ENCODE peak calls at places on chromosomes 3 and 15, in four cellular contexts. C, N, P and K are unnamed samples.
A peak's percentile ranks its signal among the peaks of the same experiment; 100 is the strongest.

GRCh38 chr3:124492824-124493223 is 237.4 kb upstream of the UMPS start:
- DNase-seq in N (no peak), C (peak; percentile 30), P (peak; percentile 58), K (peak; percentile 35)

GRCh38 chr3:117844676-117845075 is 1135.1 kb downstream of the TUSC7 start:
- DNase-seq in C (no peak), N (no peak), P (no peak), K (no peak)

GRCh38 chr3:141049681-141050080 is 1.5 kb upstream of the SPSB4 start:
- DNase-seq in N (peak; percentile 51), P (peak; percentile 46), C (no peak), K (no peak)

GRCh38 chr3:197880361-197881339 is 69.3 kb upstream of the RPL35A start:
- DNase-seq in C (no peak), N (peak; percentile 15), P (no peak), K (no peak)

GRCh38 chr3:161423911-161424522 is 52.7 kb upstream of the SPTSSB start:
- DNase-seq in C (peak; percentile 48), N (peak; percentile 31), P (no peak), K (no peak)

GRCh38 chr3:99487894-99488293 is 150.5 kb upstream of the COL8A1 start:
- DNase-seq in N (no peak), C (no peak), P (no peak), K (no peak)

GRCh38 chr3:71195492-71195891 is 388.0 kb downstream of the FOXP1 start:
- DNase-seq in C (peak; percentile 54), N (no peak), P (no peak), K (no peak)

GRCh38 chr3:30607032-30607833 is 832 bp downstream of the TGFBR2 start:
- DNase-seq in C (no peak), N (peak; percentile 58), P (peak; percentile 66), K (peak; percentile 39)

GRCh38 chr15:92801774-92802464 is 98.2 kb upstream of the CHD2 start:
- DNase-seq in N (no peak), C (peak; percentile 95), P (no peak), K (no peak)

GRCh38 chr3:50478671-50479070 is 24.8 kb downstream of the CACNA2D2 start:
- DNase-seq in C (no peak), P (no peak), N (no peak), K (no peak)

GRCh38 chr3:132038198-132038825 is 3.5 kb upstream of the CPNE4 start:
- DNase-seq in N (peak; percentile 44), C (peak; percentile 24), P (no peak), K (no peak)

GRCh38 chr15:90857883-90858443 is 10.4 kb upstream of the FURIN start:
- DNase-seq in C (no peak), P (no peak), N (no peak), K (no peak)

GRCh38 chr3:50433954-50434353 is 69.5 kb downstream of the CACNA2D2 start:
- DNase-seq in C (no peak), N (no peak), P (no peak), K (no peak)

GRCh38 chr3:87834327-87834726 is 224.5 kb downstream of the CGGBP1 start:
- DNase-seq in C (no peak), P (no peak), N (no peak), K (no peak)
- TF ChIP-seq CTCF in C (no peak), P (no peak), N (no peak), K (no peak)

GRCh38 chr15:74727727-74728126 is 2.4 kb upstream of the CYP1A1 start:
- DNase-seq in C (no peak), N (no peak), P (no peak), K (no peak)
- TF ChIP-seq CTCF in C (no peak), N (no peak), P (no peak), K (no peak)

DNA sequence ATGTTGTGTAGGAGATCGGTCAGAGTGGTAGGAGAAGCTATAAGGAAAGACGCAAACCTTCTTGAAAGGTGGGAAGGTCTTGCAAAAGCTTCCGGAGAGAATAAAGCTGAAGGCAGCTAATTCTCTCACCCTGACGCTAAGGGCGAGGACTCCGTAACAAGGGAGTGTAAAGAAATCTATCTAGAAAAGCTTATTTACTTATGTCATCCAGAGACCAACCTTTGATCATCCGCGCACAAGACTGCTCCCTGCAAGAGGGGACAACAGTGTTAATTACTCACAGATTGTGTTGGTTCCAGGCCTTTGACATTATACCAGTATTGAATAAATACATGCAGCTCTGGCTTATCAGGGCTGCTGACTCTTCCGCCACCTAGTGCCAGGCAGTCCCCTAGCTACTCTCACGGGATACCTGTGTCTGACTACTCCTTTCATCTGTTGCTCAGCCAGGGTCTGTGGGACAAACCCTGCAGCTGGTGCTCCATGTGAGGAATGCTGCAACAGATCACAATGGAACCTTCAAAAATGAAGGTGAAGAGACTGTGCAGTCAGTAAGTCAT is 211.7 kb downstream of the DTWD1 start:
- DNase-seq in P (peak; percentile 53), N (peak; percentile 58), C (no peak), K (no peak)
- TF ChIP-seq CTCF in P (peak; percentile 38), N (peak; percentile 57), C (peak; percentile 63), K (no peak)

GRCh38 chr3:47803478-47804025 is 614 bp downstream of the DHX30 start:
- DNase-seq in C (no peak), P (no peak), N (no peak), K (peak; percentile 92)

GRCh38 chr3:47802734-47803477 is at the start of gene DHX30:
- DNase-seq in N (peak; percentile 91), P (peak; percentile 71), C (peak; percentile 74), K (peak; percentile 89)

GRCh38 chr3:47794585-47794984 is 8.4 kb upstream of the DHX30 start:
- DNase-seq in P (no peak), N (no peak), C (no peak), K (no peak)

GRCh38 chr3:47804571-47804970 is 1.6 kb downstream of the DHX30 start:
- DNase-seq in C (no peak), N (no peak), P (no peak), K (no peak)

GRCh38 chr3:47799733-47800132 is 3.2 kb upstream of the DHX30 start:
- DNase-seq in N (peak; percentile 60), C (no peak), P (peak; percentile 32), K (no peak)
- TF ChIP-seq CTCF in N (peak; percentile 53), C (peak; percentile 69), P (no peak), K (peak; percentile 46)

GRCh38 chr15:43251185-43251862 is 15.4 kb downstream of the TGM5 start:
- DNase-seq in P (no peak), C (no peak), N (no peak), K (no peak)

GRCh38 chr15:43251863-43252241 is 14.9 kb downstream of the TGM5 start:
- DNase-seq in C (no peak), N (no peak), P (no peak), K (no peak)

GRCh38 chr15:43256341-43256740 is 10.4 kb downstream of the TGM5 start:
- DNase-seq in N (no peak), C (no peak), P (no peak), K (no peak)

GRCh38 chr15:43255376-43255775 is 11.4 kb downstream of the TGM5 start:
- DNase-seq in N (no peak), C (no peak), P (no peak), K (no peak)

GRCh38 chr15:43253431-43254403 is 13.0 kb downstream of the TGM5 start:
- DNase-seq in C (no peak), P (no peak), N (no peak), K (no peak)
- TF ChIP-seq CTCF in C (no peak), P (no peak), N (no peak), K (no peak)

DNA sequence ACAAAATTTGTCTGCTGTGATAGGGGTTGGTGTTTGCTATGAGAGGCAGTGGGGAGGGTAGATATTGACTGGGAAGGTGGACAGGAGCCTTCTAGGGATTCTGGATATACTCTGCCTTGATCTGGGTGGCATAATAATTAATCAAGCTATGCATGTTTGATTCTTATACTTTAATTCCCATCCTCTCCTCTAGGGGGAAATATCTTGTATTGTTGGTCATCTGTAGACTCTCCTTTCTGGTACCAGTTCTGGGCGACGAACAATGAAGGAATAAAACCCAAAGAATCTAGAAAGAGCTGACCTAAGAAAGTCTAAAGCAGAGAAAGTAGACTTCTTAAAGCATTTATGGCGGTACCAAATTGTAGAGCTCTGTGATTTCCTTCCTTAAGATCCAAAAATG is 198.2 kb upstream of the STRIT1 start:
- DNase-seq in C (no peak), P (no peak), N (no peak), K (no peak)
- TF ChIP-seq CTCF in C (peak; percentile 55), P (no peak), N (peak; percentile 11), K (peak; percentile 41)

DNA sequence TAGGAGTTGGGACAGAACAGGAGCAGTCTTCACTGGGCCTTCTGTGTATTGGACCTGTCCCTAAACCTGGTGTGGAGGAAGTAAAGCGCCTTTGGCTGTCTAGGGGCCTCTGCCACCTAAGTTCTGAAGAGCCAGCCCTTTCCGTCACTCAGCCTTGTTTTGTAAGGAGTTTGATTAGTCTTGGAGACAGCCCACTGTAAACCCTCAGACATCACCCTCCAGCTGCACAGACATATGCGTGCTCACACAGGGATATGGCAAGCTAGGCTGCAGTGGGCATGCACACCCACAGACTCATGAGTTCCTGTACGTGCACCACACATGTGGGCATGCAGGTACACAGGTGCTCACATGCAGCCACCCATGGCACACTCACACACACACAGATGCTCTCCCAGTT is 5.2 kb downstream of the PRKCD start:
- DNase-seq in C (no peak), P (no peak), N (no peak), K (no peak)
- TF ChIP-seq CTCF in C (no peak), P (no peak), N (no peak), K (no peak)

GRCh38 chr3:175381685-175382084 is 522.6 kb downstream of the NAALADL2 start:
- DNase-seq in C (no peak), N (peak; percentile 19), P (no peak), K (no peak)

GRCh38 chr3:175384569-175384968 is 525.4 kb downstream of the NAALADL2 start:
- DNase-seq in P (no peak), C (no peak), N (no peak), K (no peak)

GRCh38 chr3:175386630-175387029 is 527.5 kb downstream of the NAALADL2 start:
- DNase-seq in P (no peak), C (peak; percentile 94), N (no peak), K (no peak)

GRCh38 chr3:175383813-175384212 is 524.7 kb downstream of the NAALADL2 start:
- DNase-seq in N (no peak), C (peak; percentile 53), P (no peak), K (no peak)

DNA sequence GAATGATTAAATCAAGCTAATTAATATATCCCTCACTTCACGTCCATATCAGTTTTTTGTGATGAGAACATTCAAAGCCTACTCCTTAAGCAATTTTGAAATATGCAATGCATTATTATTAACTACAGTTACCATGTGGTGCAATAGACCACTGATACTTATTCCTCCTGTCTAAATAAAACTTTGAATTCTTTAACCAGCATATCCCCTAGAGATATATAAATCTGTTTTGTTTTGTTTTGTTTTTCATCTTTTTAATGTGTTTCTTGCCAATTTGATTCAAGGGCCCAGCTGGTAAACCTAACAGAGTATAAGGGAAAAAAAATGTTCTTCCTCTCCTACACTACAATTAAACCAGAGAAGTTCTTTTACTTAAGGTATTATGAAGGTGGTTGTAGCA is 524.2 kb downstream of the NAALADL2 start:
- DNase-seq in C (no peak), P (no peak), N (no peak), K (no peak)
- TF ChIP-seq CTCF in C (no peak), P (no peak), N (no peak), K (no peak)

DNA sequence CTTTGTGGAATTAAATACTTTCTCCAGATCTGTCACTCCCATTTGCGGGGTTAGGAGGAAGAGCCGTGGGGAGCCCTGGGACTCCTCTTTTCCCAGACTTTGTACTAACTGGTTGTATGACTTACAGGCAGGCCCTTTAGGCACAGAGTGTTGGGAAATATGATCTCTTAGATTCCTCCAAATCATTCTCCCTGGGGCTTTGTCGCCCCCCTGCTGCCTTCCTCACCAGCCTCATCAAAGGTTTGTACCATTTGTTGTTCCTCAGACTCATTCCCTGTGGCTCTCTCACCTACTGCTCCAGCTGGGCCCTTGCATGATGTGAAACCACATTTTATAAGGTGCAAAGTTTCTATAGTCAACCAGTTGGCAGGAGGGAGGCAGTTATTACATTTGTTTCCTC is 56.4 kb downstream of the CRYGS start:
- DNase-seq in N (peak; percentile 32), C (no peak), P (no peak), K (no peak)
- TF ChIP-seq CTCF in N (peak; percentile 14), C (no peak), P (no peak), K (no peak)